ENCODE peak calls at places on chromosomes 2 and 18, in four cellular contexts. M is colonic mucosa, Q is tibial nerve, C is IMR-90. S is an unnamed sample.
A peak's percentile ranks its signal among the peaks of the same experiment; 100 is the strongest.

GRCh38 chr2:88669371-88670214 is 21.9 kb upstream of the RPIA start:
- DNase-seq in M (peak; percentile 31), Q (peak; percentile 33), C (peak; percentile 52), S (peak; percentile 19)

GRCh38 chr18:68604256-68604655 is 110.7 kb downstream of the TMX3 start:
- DNase-seq in M (no peak), Q (no peak), C (peak; percentile 13), S (no peak)

GRCh38 chr2:69780907-69781306 is 39.0 kb downstream of the ANXA4 start:
- DNase-seq in Q (no peak), C (no peak), M (no peak), S (no peak)

GRCh38 chr2:120597595-120598193 is 138.0 kb upstream of the GLI2 start:
- DNase-seq in Q (no peak), M (no peak), C (no peak), S (no peak)

GRCh38 chr2:26534865-26535662 is 57.1 kb upstream of the OTOF start:
- DNase-seq in M (no peak), Q (no peak), C (no peak), S (peak; percentile 3)

GRCh38 chr2:156486175-156486574 is 50.0 kb downstream of the GPD2 start:
- DNase-seq in C (peak; percentile 60), M (no peak), Q (no peak), S (no peak)

GRCh38 chr2:126885701-126886121 is 13.0 kb upstream of the TEX51 start:
- DNase-seq in Q (peak; percentile 9), M (no peak), C (peak; percentile 28), S (no peak)

GRCh38 chr2:45540942-45541341 is 70.1 kb downstream of the SRBD1 start:
- DNase-seq in C (no peak), M (no peak), Q (no peak), S (no peak)

GRCh38 chr2:152716805-152717241 is 438 bp downstream of the PRPF40A start:
- DNase-seq in M (peak; percentile 43), Q (no peak), C (no peak), S (peak; percentile 6)

GRCh38 chr2:119283873-119284331 is 60.3 kb downstream of the STEAP3 start:
- DNase-seq in C (peak; percentile 80), M (no peak), Q (peak; percentile 53), S (no peak)

GRCh38 chr18:35458271-35458670 is 39.5 kb downstream of the INO80C start:
- DNase-seq in C (no peak), Q (no peak), M (no peak), S (no peak)

GRCh38 chr2:59540864-59541263 is 1012.6 kb downstream of the BCL11A start:
- DNase-seq in M (no peak), Q (no peak), C (no peak), S (no peak)

GRCh38 chr2:164839914-164840457 is 1.6 kb downstream of the COBLL1 start:
- DNase-seq in C (peak; percentile 18), Q (no peak), M (no peak), S (no peak)

GRCh38 chr2:96869281-96869823 is 528 bp downstream of the SEMA4C start:
- DNase-seq in M (peak; percentile 67), C (peak; percentile 74), Q (peak; percentile 74), S (peak; percentile 36)

GRCh38 chr2:198400999-198401398 is 596.6 kb downstream of the PLCL1 start:
- DNase-seq in M (no peak), Q (no peak), C (no peak), S (no peak)

GRCh38 chr2:145085616-145086015 is 565.7 kb upstream of the ZEB2 start:
- DNase-seq in M (no peak), C (peak; percentile 36), Q (no peak), S (no peak)

GRCh38 chr2:113275556-113276215 is 3.0 kb downstream of the PAX8 start:
- DNase-seq in C (no peak), Q (no peak), M (no peak), S (no peak)

GRCh38 chr2:223576873-223577272 is 25.3 kb downstream of the SCG2 start:
- DNase-seq in C (peak; percentile 98), Q (peak; percentile 16), M (no peak), S (no peak)

GRCh38 chr2:108548221-108549003 is 14.1 kb downstream of the LIMS1 start:
- DNase-seq in Q (no peak), M (no peak), C (peak; percentile 82), S (no peak)

GRCh38 chr2:105757361-105757933 is 12.7 kb downstream of the NCK2 start:
- DNase-seq in C (no peak), M (no peak), Q (no peak), S (no peak)
- H3K4me1 ChIP-seq in C (peaks cover 6% of the 10 kb centered on the region), M (no peaks in the 10 kb centered on the region), Q (peaks cover 35% of the 10 kb centered on the region), S (no peaks in the 10 kb centered on the region)

DNA sequence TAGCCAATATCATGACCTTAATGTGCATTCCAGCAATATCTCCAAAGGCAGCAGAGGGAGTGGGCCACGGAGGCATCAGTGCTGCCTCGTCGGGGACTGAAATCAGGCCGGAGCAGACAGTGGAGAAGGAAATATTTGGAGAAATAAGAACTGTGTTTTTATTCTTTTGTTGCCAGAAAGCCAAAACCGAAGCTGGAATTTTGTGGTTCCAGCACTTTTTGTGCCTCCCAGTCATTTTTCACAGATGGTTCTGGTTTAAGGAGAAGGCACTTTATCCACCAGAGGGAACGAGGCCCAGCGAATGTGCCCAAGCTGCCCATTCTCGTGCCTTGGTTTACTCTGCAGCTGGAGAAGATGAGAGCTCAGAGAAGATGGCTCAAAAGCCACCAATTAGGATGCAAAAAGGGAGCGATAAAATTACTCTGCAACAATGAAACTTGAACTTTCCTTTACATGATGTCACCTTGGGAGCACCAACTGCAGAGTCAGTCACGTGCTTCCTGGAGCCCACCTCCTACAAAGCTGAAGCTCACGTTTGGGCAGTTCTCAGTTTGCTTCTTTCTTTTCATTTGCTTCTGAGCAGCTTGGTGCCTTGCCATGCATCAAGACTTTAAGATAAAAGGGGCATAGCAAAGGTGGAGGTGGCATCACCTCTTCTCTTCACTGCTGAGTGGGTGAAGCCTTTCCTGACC is 288.7 kb downstream of the LPIN1 start:
- DNase-seq in C (no peak), M (no peak), Q (no peak), S (no peak)
- H3K4me3 ChIP-seq in C (no peak overlapping the region), M (no peak overlapping the region), Q (no peak overlapping the region), S (no peak overlapping the region)

GRCh38 chr2:128282976-128283810 is 35.5 kb downstream of the HS6ST1 start:
- DNase-seq in M (no peak), C (no peak), Q (no peak), S (peak; percentile 19)
- TF ChIP-seq CTCF in M (no peak), C (no peak), Q (no peak), S (peak; percentile 28)

GRCh38 chr2:133568172-133568571 is at the start of gene NCKAP5:
- DNase-seq in C (peak; percentile 82), M (peak; percentile 79), Q (peak; percentile 27), S (no peak)

GRCh38 chr2:133570547-133570946 is 2.3 kb upstream of the NCKAP5 start:
- DNase-seq in C (no peak), M (no peak), Q (no peak), S (no peak)

GRCh38 chr2:133568598-133568997 is 335 bp upstream of the NCKAP5 start:
- DNase-seq in M (no peak), C (no peak), Q (no peak), S (no peak)

GRCh38 chr2:133571249-133571648 is 3.0 kb upstream of the NCKAP5 start:
- DNase-seq in Q (no peak), M (no peak), C (no peak), S (no peak)

DNA sequence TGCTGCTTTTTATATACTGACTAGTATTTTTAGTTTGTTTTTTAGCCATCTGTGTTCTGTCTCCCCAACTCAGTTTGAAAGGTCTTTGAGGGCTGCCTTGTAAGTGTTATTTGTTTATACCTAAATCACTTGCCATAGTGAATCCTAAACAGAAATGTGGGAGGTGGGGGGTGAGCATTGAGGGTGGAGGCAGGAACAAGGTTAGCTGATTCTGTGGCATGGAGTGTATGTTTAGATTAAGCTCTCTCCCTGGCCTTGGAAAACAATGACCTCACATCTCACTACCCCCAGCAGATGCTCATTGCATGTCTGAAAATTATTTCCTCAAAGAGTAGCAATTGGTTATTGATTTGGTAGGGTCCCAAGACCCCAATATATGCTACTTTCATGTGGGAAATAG is 1.2 kb upstream of the NCKAP5 start:
- DNase-seq in Q (no peak), C (peak; percentile 53), M (no peak), S (no peak)
- H3K4me1 ChIP-seq in Q (peaks cover 12% of the 10 kb centered on the region), C (peaks cover 15% of the 10 kb centered on the region), M (no peaks in the 10 kb centered on the region), S (no peaks in the 10 kb centered on the region)

GRCh38 chr18:9696701-9697100 is 11.4 kb upstream of the RAB31 start:
- DNase-seq in Q (no peak), M (no peak), C (no peak), S (no peak)
- H3K4me3 ChIP-seq in Q (no peak overlapping the region), M (no peak overlapping the region), C (no peak overlapping the region), S (no peak overlapping the region)

DNA sequence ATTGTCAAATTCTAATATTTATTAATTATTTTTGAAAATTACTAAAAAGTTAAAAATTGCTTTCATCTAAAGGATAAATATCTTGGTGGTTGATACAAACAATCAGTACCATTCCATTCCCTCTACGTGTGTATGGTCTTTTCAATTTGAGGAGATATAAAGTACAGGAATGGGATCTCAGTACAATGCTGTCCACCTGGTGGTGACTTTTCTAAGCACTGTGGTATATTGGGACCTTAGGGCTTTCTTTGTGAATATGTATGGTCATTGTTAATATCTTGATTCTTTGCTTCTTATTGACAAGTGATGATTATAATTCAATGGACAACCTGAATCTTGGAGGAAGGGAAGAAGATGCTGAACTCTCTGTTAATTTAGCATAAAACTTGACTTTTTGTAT is 83.1 kb downstream of the NBEAL1 start:
- DNase-seq in Q (no peak), M (no peak), C (peak; percentile 6), S (peak; percentile 10)
- TF ChIP-seq CTCF in Q (no peak), M (peak; percentile 12), C (peak; percentile 13), S (peak; percentile 63)

GRCh38 chr2:97998431-97998830 is 2.7 kb upstream of the TMEM131 start:
- DNase-seq in M (no peak), Q (no peak), C (no peak), S (no peak)
- H3K4me1 ChIP-seq in M (no peaks in the 10 kb centered on the region), Q (peaks cover 17% of the 10 kb centered on the region), C (no peaks in the 10 kb centered on the region), S (no peaks in the 10 kb centered on the region)

DNA sequence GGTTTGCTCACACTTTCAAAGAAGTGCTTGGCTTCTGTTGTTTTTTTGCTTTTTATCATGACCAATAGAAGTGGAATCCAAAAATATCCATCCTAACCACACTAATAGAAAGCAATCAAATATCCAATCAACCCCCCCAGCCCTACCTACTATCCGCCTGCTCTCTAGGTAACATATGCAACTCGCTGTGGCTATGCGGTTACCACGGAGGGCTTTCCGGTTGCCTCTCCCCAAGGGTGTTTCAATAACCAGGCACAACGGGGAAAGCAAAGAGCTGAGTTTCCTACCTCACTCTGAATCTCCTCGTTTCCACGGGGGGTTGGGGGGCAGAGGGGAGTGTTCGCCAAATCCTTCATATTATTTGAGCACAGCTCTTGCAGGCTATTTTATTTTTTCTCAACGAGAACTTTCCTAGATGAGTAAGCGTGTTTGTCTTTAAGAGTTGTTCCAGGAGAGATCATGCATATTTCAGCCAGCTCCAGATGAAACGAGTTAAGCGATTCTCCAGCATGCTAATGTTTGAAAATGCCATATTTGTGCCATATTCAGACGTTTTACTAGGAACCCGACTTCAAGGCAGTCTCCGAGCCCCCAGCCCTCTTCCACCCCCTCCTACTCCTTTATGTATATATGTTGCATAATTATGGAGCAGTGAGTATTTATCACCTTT is 30.4 kb downstream of the PAX3 start:
- DNase-seq in Q (no peak), C (no peak), M (no peak), S (no peak)
- H3K4me3 ChIP-seq in Q (no peak overlapping the region), C (no peak overlapping the region), M (no peak overlapping the region), S (no peak overlapping the region)

S was measured in BE2C.